ENCODE peak calls at places on chromosomes 2 and 18, in six cellular contexts. Y, K, I, G, C and W are unnamed samples.

GRCh38 chr18:50038448-50038847 is 156.5 kb downstream of the MYO5B start:
- DNase-seq in G (peak), I (no peak), Y (no peak), K (peak), C (no peak), W (no peak)

GRCh38 chr2:68889500-68889899 is 18.3 kb upstream of the BMP10 start:
- DNase-seq in K (peak), I (no peak), C (no peak), G (no peak), Y (no peak), W (no peak)

GRCh38 chr2:62884086-62884485 is 166.5 kb upstream of the OTX1 start:
- DNase-seq in C (no peak), G (no peak), K (no peak), Y (no peak), I (no peak), W (no peak)

GRCh38 chr2:120238728-120239487 is 13.7 kb upstream of the RALB start:
- DNase-seq in G (peak), I (no peak), C (no peak), Y (no peak), K (peak), W (no peak)

GRCh38 chr2:227430644-227431043 is 41.3 kb upstream of the AGFG1 start:
- DNase-seq in I (no peak), Y (no peak), C (no peak), K (no peak), G (no peak), W (no peak)

GRCh38 chr2:16055848-16056580 is 115.7 kb downstream of the MYCN start:
- DNase-seq in G (no peak), K (no peak), I (no peak), Y (no peak), C (no peak), W (no peak)

GRCh38 chr2:237868631-237869356 is 9.4 kb downstream of the RAMP1 start:
- DNase-seq in Y (no peak), G (no peak), I (no peak), C (no peak), K (peak), W (no peak)

GRCh38 chr2:1713839-1714236 is 30.5 kb downstream of the PXDN start:
- DNase-seq in I (no peak), Y (no peak), C (no peak), K (no peak), G (no peak), W (no peak)

GRCh38 chr2:185222311-185222710 is 516.3 kb upstream of the FSIP2 start:
- DNase-seq in I (no peak), C (no peak), Y (no peak), G (peak), K (no peak), W (no peak)

GRCh38 chr2:202632682-202633081 is 2.1 kb upstream of the FAM117B start:
- DNase-seq in K (no peak), G (no peak), I (no peak), Y (no peak), C (no peak), W (no peak)

GRCh38 chr2:146317959-146318358 is 1526.9 kb upstream of the ACVR2A start:
- DNase-seq in C (no peak), I (no peak), Y (no peak), G (peak), K (peak), W (no peak)

GRCh38 chr2:23745726-23746105 is 181.2 kb downstream of the ATAD2B start:
- DNase-seq in C (no peak), K (peak), I (no peak), Y (no peak), G (peak), W (no peak)

GRCh38 chr18:248053-248452 is 19.8 kb downstream of the THOC1 start:
- DNase-seq in Y (no peak), K (no peak), I (no peak), C (no peak), G (no peak), W (no peak)

GRCh38 chr2:149483004-149483605 is 104.5 kb downstream of the MMADHC start:
- DNase-seq in C (no peak), Y (no peak), K (peak), I (no peak), G (peak), W (no peak)

GRCh38 chr2:241309684-241310117 is 5.8 kb downstream of the HDLBP start:
- DNase-seq in G (no peak), I (no peak), Y (no peak), K (peak), C (no peak), W (no peak)

GRCh38 chr2:66537001-66537400 is 102.1 kb downstream of the MEIS1 start:
- DNase-seq in C (no peak), I (peak), K (peak), Y (no peak), G (no peak), W (no peak)

GRCh38 chr2:237884681-237885080 is 25.3 kb downstream of the RAMP1 start:
- DNase-seq in I (no peak), Y (no peak), K (no peak), G (no peak), C (no peak), W (no peak)

GRCh38 chr2:215188078-215188477 is 49.7 kb upstream of the ABCA12 start:
- DNase-seq in G (peak), Y (no peak), I (no peak), K (no peak), C (no peak), W (no peak)